ENCODE peak calls at places on chromosomes 1 and 21, in four cellular contexts. One of them, this sample, is unnamed.

GRCh38 chr1:235021321-235021720 is 107.3 kb downstream of the TOMM20 start:
- DNase-seq in K562: no peak
- DNase-seq in HepG2: no peak
- DNase-seq in H1: no peak
- DNase-seq in this sample: no peak

GRCh38 chr1:58898739-58899580 is 115.1 kb upstream of the JUN start:
- DNase-seq in K562: peak; percentile 98
- DNase-seq in HepG2: peak; percentile 98
- DNase-seq in H1: no peak
- DNase-seq in this sample: no peak

GRCh38 chr21:32772281-32773047 is 909 bp upstream of the PAXBP1 start:
- DNase-seq in K562: peak; percentile 70
- DNase-seq in HepG2: no peak
- DNase-seq in H1: no peak
- DNase-seq in this sample: peak; percentile 9

GRCh38 chr1:9309991-9310390 is 17.3 kb downstream of the SPSB1 start:
- DNase-seq in K562: no peak
- DNase-seq in HepG2: no peak
- DNase-seq in H1: no peak
- DNase-seq in this sample: no peak

GRCh38 chr1:116945996-116946395 is 36.3 kb downstream of the PTGFRN start:
- DNase-seq in K562: no peak
- DNase-seq in HepG2: no peak
- DNase-seq in H1: no peak
- DNase-seq in this sample: no peak

GRCh38 chr1:164636744-164637143 is 77.8 kb downstream of the PBX1 start:
- DNase-seq in K562: no peak
- DNase-seq in HepG2: no peak
- DNase-seq in H1: no peak
- DNase-seq in this sample: no peak

GRCh38 chr1:29758764-29759499 is 522.6 kb downstream of the PTPRU start:
- DNase-seq in K562: no peak
- DNase-seq in HepG2: no peak
- DNase-seq in H1: no peak
- DNase-seq in this sample: no peak

GRCh38 chr1:160877221-160877620 is 7.8 kb downstream of the ITLN1 start:
- DNase-seq in K562: no peak
- DNase-seq in HepG2: no peak
- DNase-seq in H1: no peak
- DNase-seq in this sample: no peak

GRCh38 chr21:14706712-14707111 is 160.6 kb upstream of the SAMSN1 start:
- DNase-seq in K562: no peak
- DNase-seq in HepG2: no peak
- DNase-seq in H1: no peak
- DNase-seq in this sample: no peak

GRCh38 chr1:112251766-112252506 is 144.1 kb upstream of the CTTNBP2NL start:
- DNase-seq in K562: no peak
- DNase-seq in HepG2: no peak
- DNase-seq in H1: no peak
- DNase-seq in this sample: no peak

GRCh38 chr1:225824522-225824921 is 14.6 kb downstream of the EPHX1 start:
- DNase-seq in K562: no peak
- DNase-seq in HepG2: no peak
- DNase-seq in H1: no peak
- DNase-seq in this sample: no peak

GRCh38 chr21:35648512-35648911 is 411.8 kb downstream of the SETD4 start:
- DNase-seq in K562: no peak
- DNase-seq in HepG2: no peak
- DNase-seq in H1: no peak
- DNase-seq in this sample: no peak

GRCh38 chr1:10632691-10633090 is 157.9 kb downstream of the PEX14 start:
- DNase-seq in K562: no peak
- DNase-seq in HepG2: no peak
- DNase-seq in H1: no peak
- DNase-seq in this sample: no peak

GRCh38 chr1:8846263-8846662 is 28.8 kb upstream of the RERE start:
- DNase-seq in K562: no peak
- DNase-seq in HepG2: no peak
- DNase-seq in H1: no peak
- DNase-seq in this sample: no peak

GRCh38 chr1:233639611-233640010 is 25.7 kb downstream of the KCNK1 start:
- DNase-seq in K562: no peak
- DNase-seq in HepG2: no peak
- DNase-seq in H1: no peak
- DNase-seq in this sample: no peak

GRCh38 chr1:35851175-35851869 is 31.7 kb upstream of the AGO1 start:
- DNase-seq in K562: no peak
- DNase-seq in HepG2: no peak
- DNase-seq in H1: no peak
- DNase-seq in this sample: no peak

GRCh38 chr21:38506606-38507331 is 8.5 kb upstream of the ERG start:
- DNase-seq in K562: no peak
- DNase-seq in HepG2: no peak
- DNase-seq in H1: no peak
- DNase-seq in this sample: no peak

GRCh38 chr1:239421810-239422209 is 35.4 kb downstream of the CHRM3 start:
- DNase-seq in K562: no peak
- DNase-seq in HepG2: no peak
- DNase-seq in H1: no peak
- DNase-seq in this sample: no peak

GRCh38 chr1:206461602-206462455 is 8.4 kb upstream of the IKBKE start:
- DNase-seq in K562: peak; percentile 74
- DNase-seq in HepG2: peak; percentile 56
- DNase-seq in H1: no peak
- DNase-seq in this sample: no peak

GRCh38 chr1:172360511-172360910 is 60.0 kb upstream of the C1orf105 start:
- DNase-seq in K562: no peak
- DNase-seq in HepG2: peak; percentile 93
- DNase-seq in H1: peak; percentile 53
- DNase-seq in this sample: no peak

GRCh38 chr1:43367026-43367903 is 546 bp downstream of the ELOVL1 start:
- DNase-seq in K562: peak; percentile 90
- DNase-seq in HepG2: no peak
- DNase-seq in H1: no peak
- DNase-seq in this sample: no peak

GRCh38 chr21:44377201-44377921 is 23.9 kb downstream of the TRPM2 start:
- DNase-seq in K562: no peak
- DNase-seq in HepG2: no peak
- DNase-seq in H1: no peak
- DNase-seq in this sample: no peak

GRCh38 chr1:244049969-244050834 is 881 bp upstream of the ZBTB18 start:
- DNase-seq in K562: no peak
- DNase-seq in HepG2: no peak
- DNase-seq in H1: no peak
- DNase-seq in this sample: no peak

DNA sequence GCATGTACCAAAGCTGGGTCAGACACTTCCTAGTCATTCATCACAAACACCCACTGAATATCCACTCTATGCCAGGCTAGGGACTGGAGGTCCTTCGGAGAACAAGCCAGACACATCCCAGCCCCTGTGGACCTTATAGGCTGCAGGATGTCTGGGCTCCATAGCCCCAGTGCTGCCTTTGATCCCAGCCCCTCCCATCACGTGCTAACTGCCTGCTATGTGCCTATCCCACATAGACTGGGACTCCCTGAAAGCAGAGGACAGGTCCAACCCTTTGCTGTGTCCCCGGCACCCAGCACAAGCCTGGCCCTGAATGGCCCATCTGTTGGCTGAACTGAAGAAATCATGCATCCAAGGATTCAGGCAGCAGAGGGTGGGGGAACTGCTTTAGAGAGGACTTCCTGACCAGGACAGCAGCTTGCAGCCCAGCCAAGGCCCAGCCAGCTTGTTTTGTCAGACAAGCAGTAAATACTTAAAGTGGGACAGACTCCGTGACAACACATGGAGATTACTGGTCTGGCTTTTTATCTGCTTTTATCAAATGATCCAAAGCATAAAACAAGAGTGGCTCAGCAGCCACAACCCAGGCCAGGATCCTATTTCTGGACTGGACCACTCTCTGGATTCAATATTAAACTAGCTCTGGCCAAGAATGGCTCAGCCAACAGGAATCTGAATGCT is 69.3 kb downstream of the GLIS1 start:
- DNase-seq in K562: no peak
- DNase-seq in HepG2: no peak
- DNase-seq in H1: no peak
- DNase-seq in this sample: no peak
- TF ChIP-seq CBX5 in K562: no peak
- TF ChIP-seq CBX5 in HepG2: no peak
- TF ChIP-seq CBX5 in H1: no peak
- TF ChIP-seq CBX5 in this sample: no peak

GRCh38 chr1:203577874-203578464 is 48.7 kb upstream of the ATP2B4 start:
- DNase-seq in K562: no peak
- DNase-seq in HepG2: no peak
- DNase-seq in H1: no peak
- DNase-seq in this sample: no peak
- TF ChIP-seq CBX5 in K562: no peak
- TF ChIP-seq CBX5 in HepG2: no peak
- TF ChIP-seq CBX5 in H1: no peak
- TF ChIP-seq CBX5 in this sample: no peak

DNA sequence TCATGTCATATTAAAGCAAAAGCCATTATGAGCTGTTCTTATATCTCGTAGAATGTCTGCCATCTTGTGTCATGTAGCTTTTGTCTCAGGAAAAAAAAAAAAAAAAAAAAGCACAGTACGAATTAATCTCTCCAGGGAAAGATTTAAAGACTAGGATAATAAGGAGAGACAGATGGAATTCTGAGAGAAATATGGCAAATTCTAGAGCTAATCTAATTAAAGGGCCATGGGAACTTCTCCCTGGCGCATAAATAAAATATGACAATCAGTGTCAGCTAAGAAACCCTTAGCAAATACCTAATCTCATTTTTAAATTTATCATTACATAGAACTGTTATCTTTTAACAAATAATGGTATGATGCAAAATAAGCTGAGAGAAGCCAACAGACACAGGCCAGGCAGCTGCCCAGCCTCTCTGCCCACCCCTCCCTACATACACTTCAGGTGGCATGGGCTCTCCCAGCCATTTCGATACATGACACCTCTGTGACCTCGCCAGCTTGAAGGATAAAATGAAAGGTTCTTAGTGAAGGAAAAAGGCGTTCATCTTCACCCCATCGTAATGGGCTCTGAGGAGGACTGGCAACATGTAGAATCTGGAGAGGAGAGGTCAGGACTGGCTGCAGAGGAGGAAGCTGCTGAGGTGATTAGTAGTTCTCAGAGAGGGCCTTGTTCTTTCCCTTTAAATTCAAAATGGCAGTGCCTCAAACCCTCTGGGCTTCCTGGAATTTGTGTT is 39.8 kb downstream of the DISC1 start:
- DNase-seq in K562: no peak
- DNase-seq in HepG2: no peak
- DNase-seq in H1: no peak
- DNase-seq in this sample: no peak
- TF ChIP-seq CBX5 in K562: no peak
- TF ChIP-seq CBX5 in HepG2: no peak
- TF ChIP-seq CBX5 in H1: no peak
- TF ChIP-seq CBX5 in this sample: no peak

GRCh38 chr1:83900530-83900929 is 98.4 kb downstream of the TTLL7 start:
- DNase-seq in K562: no peak
- DNase-seq in HepG2: no peak
- DNase-seq in H1: no peak
- DNase-seq in this sample: no peak
- TF ChIP-seq CBX5 in K562: no peak
- TF ChIP-seq CBX5 in HepG2: no peak
- TF ChIP-seq CBX5 in H1: no peak
- TF ChIP-seq CBX5 in this sample: no peak

This sample was measured in GM12878.